ENCODE peak calls at places on chromosomes 3 and 15, in four cellular contexts. H, C, A and I are unnamed samples.
A peak's percentile ranks its signal among the peaks of the same experiment; 100 is the strongest.

GRCh38 chr3:34889641-34890040 is 749.7 kb upstream of the ARPP21 start:
- DNase-seq in C (no peak), A (no peak), H (no peak), I (no peak)

GRCh38 chr3:151895478-151895877 is 22.0 kb downstream of the SUCNR1 start:
- DNase-seq in C (no peak), A (no peak), H (no peak), I (no peak)

GRCh38 chr3:60707452-60708020 is 543.7 kb downstream of the FHIT start:
- DNase-seq in C (no peak), A (no peak), H (no peak), I (no peak)

GRCh38 chr3:108127301-108127988 is 36.6 kb upstream of the CD47 start:
- DNase-seq in A (peak; percentile 34), C (no peak), H (no peak), I (peak; percentile 49)

GRCh38 chr15:38627684-38628277 is 63.2 kb upstream of the RASGRP1 start:
- DNase-seq in C (no peak), A (no peak), H (peak; percentile 69), I (no peak)

GRCh38 chr3:126423191-126424038 is 28.7 kb downstream of the CFAP100 start:
- DNase-seq in C (no peak), H (no peak), A (no peak), I (no peak)

GRCh38 chr15:48896775-48897143 is 18.8 kb downstream of the EID1 start:
- DNase-seq in A (no peak), C (no peak), H (no peak), I (no peak)

GRCh38 chr15:76330281-76330680 is 6.3 kb upstream of the ISL2 start:
- DNase-seq in C (no peak), A (no peak), H (peak; percentile 51), I (no peak)

GRCh38 chr3:149476135-149476684 is 1.7 kb downstream of the TM4SF4 start:
- DNase-seq in A (no peak), C (no peak), H (no peak), I (peak; percentile 54)

GRCh38 chr15:92633418-92633817 is 22.2 kb downstream of the FAM174B start:
- DNase-seq in C (no peak), H (no peak), A (no peak), I (no peak)

GRCh38 chr15:40098489-40099261 is 10.0 kb downstream of the BMF start:
- DNase-seq in C (peak; percentile 80), A (peak; percentile 84), H (peak; percentile 89), I (peak; percentile 89)

GRCh38 chr15:45320581-45320980 is 57.8 kb downstream of the GATM start:
- DNase-seq in H (no peak), C (no peak), A (no peak), I (no peak)

GRCh38 chr3:170852307-170852706 is 17.7 kb downstream of the RPL22L1 start:
- DNase-seq in H (no peak), C (no peak), A (no peak), I (no peak)

GRCh38 chr15:60408438-60409105 is 10.8 kb upstream of the ANXA2 start:
- DNase-seq in A (no peak), H (no peak), C (no peak), I (peak; percentile 46)

GRCh38 chr3:171374661-171375285 is 85.4 kb downstream of the TNIK start:
- DNase-seq in A (no peak), C (no peak), H (peak; percentile 32), I (no peak)

GRCh38 chr3:189914799-189915198 is 205.9 kb downstream of the P3H2 start:
- DNase-seq in C (no peak), A (no peak), H (no peak), I (peak; percentile 55)

GRCh38 chr3:22620498-22620897 is 582.6 kb upstream of the UBE2E2 start:
- DNase-seq in H (no peak), A (no peak), C (no peak), I (no peak)

GRCh38 chr3:16838561-16838960 is 46.2 kb upstream of the PLCL2 start:
- DNase-seq in C (no peak), A (no peak), H (no peak), I (no peak)

GRCh38 chr15:63939531-63940130 is 105.9 kb upstream of the HERC1 start:
- DNase-seq in H (no peak), A (peak; percentile 15), C (no peak), I (no peak)

GRCh38 chr15:39357478-39358268 is 223.2 kb upstream of the THBS1 start:
- DNase-seq in C (no peak), A (no peak), H (no peak), I (no peak)

GRCh38 chr15:72451224-72451623 is 22.9 kb upstream of the ARIH1 start:
- DNase-seq in H (no peak), C (no peak), A (no peak), I (no peak)

GRCh38 chr3:171967137-171967783 is 72.1 kb upstream of the FNDC3B start:
- DNase-seq in C (no peak), H (peak; percentile 56), A (no peak), I (peak; percentile 86)

GRCh38 chr3:141349711-141350110 is 18.6 kb upstream of the ZBTB38 start:
- DNase-seq in A (no peak), H (no peak), C (no peak), I (no peak)

GRCh38 chr3:156820687-156821070 is 5.5 kb upstream of the LEKR1 start:
- DNase-seq in H (no peak), C (no peak), A (no peak), I (no peak)

GRCh38 chr3:32216172-32216783 is 22.2 kb upstream of the CMTM8 start:
- DNase-seq in A (no peak), C (no peak), H (no peak), I (no peak)

GRCh38 chr15:76177491-76178040 is 117.8 kb downstream of the TMEM266 start:
- DNase-seq in C (no peak), H (no peak), A (no peak), I (no peak)

GRCh38 chr3:132342183-132342582 is 25.0 kb downstream of the ACP3 start:
- DNase-seq in H (no peak), C (no peak), A (no peak), I (no peak)

GRCh38 chr15:77548608-77549551 is 83.8 kb downstream of the LINGO1 start:
- DNase-seq in C (no peak), H (no peak), A (no peak), I (peak; percentile 27)

GRCh38 chr3:76733073-76733759 is 306.7 kb upstream of the ROBO2 start:
- DNase-seq in A (no peak), H (no peak), C (no peak), I (no peak)

GRCh38 chr3:76731471-76731870 is 308.4 kb upstream of the ROBO2 start:
- DNase-seq in A (no peak), C (no peak), H (no peak), I (no peak)

DNA sequence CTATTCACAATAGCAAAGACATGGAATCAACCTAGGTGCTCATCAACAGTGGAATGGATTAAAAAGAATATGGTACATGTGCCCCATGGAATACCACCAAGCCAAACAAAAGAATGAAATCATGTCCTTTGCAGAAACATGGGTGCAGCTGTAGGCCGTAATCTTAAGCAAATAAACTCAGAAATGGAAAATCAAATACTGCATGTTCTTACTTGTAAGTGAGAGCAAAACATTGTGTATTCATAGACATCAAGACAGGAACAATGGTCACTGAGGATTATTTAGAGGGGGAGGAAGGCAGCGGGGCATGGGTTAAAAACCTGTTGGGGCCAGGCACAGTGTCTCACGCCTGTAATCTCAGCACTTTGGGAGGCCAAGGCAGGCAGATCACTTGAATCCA is 304.7 kb upstream of the ROBO2 start:
- DNase-seq in C (no peak), H (no peak), A (no peak), I (no peak)
- TF ChIP-seq SPI1 in C (no peak), H (no peak), A (no peak), I (no peak)

DNA sequence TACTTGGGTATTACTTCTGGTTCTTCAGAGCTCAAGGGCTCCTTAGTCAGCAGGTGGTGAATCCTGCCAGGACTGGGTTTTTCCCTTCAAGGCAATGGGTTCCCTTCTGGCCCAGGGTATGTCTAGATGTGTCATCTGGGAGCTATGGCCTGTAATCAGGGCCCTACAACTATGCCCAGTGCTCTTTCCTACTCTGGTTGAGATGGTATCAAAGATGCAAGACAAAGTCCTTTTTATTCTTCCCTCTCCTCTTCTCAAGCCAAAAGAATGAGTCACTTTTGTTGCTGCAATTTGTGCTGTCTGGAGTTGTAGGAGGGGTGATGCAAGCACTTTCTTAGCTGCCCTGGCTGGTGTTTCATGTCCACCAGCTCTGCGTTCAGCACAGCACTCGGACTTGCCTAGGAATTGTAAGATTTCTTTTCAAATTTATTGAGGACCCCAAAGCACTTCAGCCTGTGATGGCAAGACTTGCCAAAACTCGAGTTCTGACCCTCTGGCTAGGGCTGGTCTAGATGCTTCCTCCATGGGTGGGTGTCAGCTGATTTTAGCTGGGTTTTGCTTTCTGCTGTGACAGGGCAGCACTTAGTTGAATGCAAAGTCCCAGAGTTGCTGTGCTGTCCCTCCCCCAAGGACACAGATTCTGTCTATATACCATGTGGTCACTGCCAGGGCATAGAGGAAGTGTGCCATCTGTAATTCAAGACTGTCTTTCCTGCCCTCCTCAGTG is 129.2 kb upstream of the CBLB start:
- DNase-seq in C (no peak), H (no peak), A (no peak), I (peak; percentile 75)
- TF ChIP-seq SPI1 in C (no peak), H (no peak), A (no peak), I (peak; percentile 75)

GRCh38 chr3:65936908-65937638 is 101.6 kb downstream of the MAGI1 start:
- DNase-seq in H (no peak), A (no peak), C (no peak), I (peak; percentile 13)
- TF ChIP-seq SPI1 in H (no peak), A (no peak), C (no peak), I (no peak)

DNA sequence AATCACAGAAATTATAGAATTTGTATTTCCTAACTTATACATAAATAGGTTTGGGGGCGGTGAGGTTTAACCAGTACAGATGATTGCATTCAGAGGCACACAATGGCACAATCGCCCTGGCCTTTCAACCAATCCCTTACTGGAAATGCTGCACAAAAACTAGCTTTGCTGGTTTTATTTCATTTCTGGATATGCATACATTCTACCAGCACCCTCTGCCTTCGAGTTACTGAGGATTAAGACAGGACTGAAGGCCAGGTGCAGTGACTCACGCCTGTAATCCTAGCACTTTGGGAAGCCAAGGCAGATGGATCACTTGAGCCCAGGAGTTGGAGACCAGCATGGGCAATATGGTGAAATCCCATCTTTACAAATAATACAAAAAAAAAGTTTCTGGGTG is 336.1 kb downstream of the ARRDC4 start:
- DNase-seq in H (no peak), A (no peak), C (no peak), I (no peak)
- TF ChIP-seq SPI1 in H (no peak), A (no peak), C (no peak), I (no peak)

GRCh38 chr3:117790256-117790987 is 1080.8 kb downstream of the TUSC7 start:
- DNase-seq in A (no peak), H (no peak), C (no peak), I (no peak)
- TF ChIP-seq SPI1 in A (no peak), H (no peak), C (no peak), I (no peak)

GRCh38 chr3:133570139-133570936 is 3.1 kb upstream of the CDV3 start:
- DNase-seq in A (no peak), C (no peak), H (no peak), I (no peak)
- TF ChIP-seq SPI1 in A (no peak), C (no peak), H (no peak), I (no peak)

GRCh38 chr3:129003578-129004112 is 2.5 kb downstream of the EFCC1 start:
- DNase-seq in H (no peak), A (no peak), C (no peak), I (peak; percentile 26)
- TF ChIP-seq SPI1 in H (no peak), A (no peak), C (no peak), I (no peak)